ENCODE peak calls at places on chromosome 11, in eight cellular contexts. F is central memory CD4-positive, alpha-beta T cell; N is EH; A is NCI-H446; W is activated CD4-positive, alpha-beta T cell treated with anti-CD3 and anti-CD28 coated beads, Interleukin-2, amount 50 U/mL, for 1 hour; V is stimulated activated CD4-positive, alpha-beta T cell treated with anti-CD3 and anti-CD28 coated beads, TNF-alpha, amount 100 ng/mL, for 4 hours; M is fibroblast of lung; R is NT2/D1. J is an unnamed sample.

GRCh38 chr11:105245781-105246315 is 106.3 kb upstream of the CARD18 start:
- DNase-seq in F (no peak), N (peak; percentile 12), A (no peak), W (no peak), V (no peak), M (no peak), R (no peak), J (no peak)

GRCh38 chr11:77144854-77145428 is 16.9 kb downstream of the MYO7A start:
- DNase-seq in F (no peak), N (no peak), A (no peak), W (no peak), V (no peak), M (no peak), R (no peak), J (no peak)

GRCh38 chr11:105757107-105757506 is 147.2 kb downstream of the GRIA4 start:
- DNase-seq in F (no peak), N (no peak), A (no peak), W (no peak), V (no peak), M (no peak), R (no peak), J (no peak)

GRCh38 chr11:55819330-55819729 is at the start of gene OR5D18:
- DNase-seq in F (no peak), N (no peak), A (no peak), W (no peak), V (no peak), M (no peak), R (no peak), J (no peak)

GRCh38 chr11:112290462-112290894 is 29.8 kb upstream of the PLET1 start:
- DNase-seq in F (no peak), N (no peak), A (peak; percentile 48), W (no peak), V (no peak), M (no peak), R (no peak), J (no peak)

GRCh38 chr11:122048401-122048800 is 67.6 kb downstream of the BLID start:
- DNase-seq in F (no peak), N (peak; percentile 48), A (no peak), W (no peak), V (no peak), M (no peak), R (no peak), J (no peak)

GRCh38 chr11:28618426-28618825 is 510.2 kb downstream of the METTL15 start:
- DNase-seq in F (no peak), N (peak; percentile 49), A (no peak), W (no peak), V (no peak), M (peak; percentile 15), R (no peak), J (no peak)

GRCh38 chr11:10310301-10310841 is 5.5 kb downstream of the ADM start:
- DNase-seq in F (no peak), N (peak; percentile 65), A (no peak), W (no peak), V (no peak), M (peak; percentile 29), R (no peak), J (no peak)

GRCh38 chr11:101870510-101870909 is 44.3 kb upstream of the CEP126 start:
- DNase-seq in F (no peak), N (peak; percentile 86), A (no peak), W (no peak), V (no peak), M (peak; percentile 80), R (no peak), J (no peak)

GRCh38 chr11:19311306-19312030 is 70.7 kb upstream of the E2F8 start:
- DNase-seq in F (no peak), N (peak; percentile 66), A (peak; percentile 69), W (peak; percentile 5), V (no peak), M (peak; percentile 13), R (peak; percentile 23), J (peak; percentile 15)

GRCh38 chr11:127470485-127470884 is 469.9 kb upstream of the KIRREL3 start:
- DNase-seq in F (no peak), N (peak; percentile 3), A (no peak), W (no peak), V (no peak), M (no peak), R (no peak), J (no peak)

GRCh38 chr11:69494851-69495250 is 13.4 kb downstream of the LINC01488 start:
- DNase-seq in F (no peak), N (no peak), A (no peak), W (no peak), V (no peak), M (no peak), R (no peak), J (no peak)

GRCh38 chr11:62337682-62338181 is 484 bp downstream of the ASRGL1 start:
- DNase-seq in F (no peak), N (peak; percentile 17), A (peak; percentile 31), W (no peak), V (no peak), M (peak; percentile 7), R (no peak), J (peak; percentile 47)

GRCh38 chr11:84855846-84856245 is 771.3 kb downstream of the DLG2 start:
- DNase-seq in F (no peak), N (peak; percentile 84), A (no peak), W (no peak), V (no peak), M (peak; percentile 86), R (no peak), J (no peak)

GRCh38 chr11:95680169-95680929 is 109.2 kb downstream of the FAM76B start:
- DNase-seq in F (no peak), N (peak; percentile 53), A (peak; percentile 37), W (no peak), V (no peak), M (peak; percentile 93), R (no peak), J (no peak)

J was measured in occipital lobe.